ENCODE peak calls at places on chromosomes 13 and 19, in five cellular contexts. One of them, this sample, is unnamed.
A peak's percentile ranks its signal among the peaks of the same experiment; 100 is the strongest.

GRCh38 chr13:40874138-40874776 is 84.8 kb downstream of the SLC25A15 start:
- DNase-seq in tibial nerve: no peak
- DNase-seq in esophagus squamous epithelium: no peak
- DNase-seq in adrenal gland: no peak
- DNase-seq in colonic mucosa: no peak
- DNase-seq in this sample: no peak

GRCh38 chr13:113653264-113654174 is 4.5 kb downstream of the ATP4B start:
- DNase-seq in tibial nerve: no peak
- DNase-seq in esophagus squamous epithelium: no peak
- DNase-seq in adrenal gland: no peak
- DNase-seq in colonic mucosa: no peak
- DNase-seq in this sample: no peak

GRCh38 chr13:51287758-51288157 is 51.7 kb upstream of the SERPINE3 start:
- DNase-seq in tibial nerve: no peak
- DNase-seq in esophagus squamous epithelium: no peak
- DNase-seq in adrenal gland: no peak
- DNase-seq in colonic mucosa: no peak
- DNase-seq in this sample: no peak

GRCh38 chr13:76852991-76853390 is 33.2 kb downstream of the KCTD12 start:
- DNase-seq in tibial nerve: no peak
- DNase-seq in esophagus squamous epithelium: no peak
- DNase-seq in adrenal gland: no peak
- DNase-seq in colonic mucosa: no peak
- DNase-seq in this sample: no peak

GRCh38 chr19:662962-663681 is at the start of gene RNF126:
- DNase-seq in tibial nerve: peak; percentile 94
- DNase-seq in esophagus squamous epithelium: peak; percentile 46
- DNase-seq in adrenal gland: peak; percentile 96
- DNase-seq in colonic mucosa: peak; percentile 94
- DNase-seq in this sample: peak; percentile 66

GRCh38 chr19:55080915-55081772 is 5.5 kb downstream of the EPS8L1 start:
- DNase-seq in tibial nerve: peak; percentile 45
- DNase-seq in esophagus squamous epithelium: no peak
- DNase-seq in adrenal gland: peak; percentile 69
- DNase-seq in colonic mucosa: peak; percentile 96
- DNase-seq in this sample: no peak

GRCh38 chr19:14497347-14497921 is 1.5 kb upstream of the GIPC1 start:
- DNase-seq in tibial nerve: no peak
- DNase-seq in esophagus squamous epithelium: no peak
- DNase-seq in adrenal gland: no peak
- DNase-seq in colonic mucosa: peak; percentile 83
- DNase-seq in this sample: no peak

GRCh38 chr19:45881082-45881908 is 4.6 kb downstream of the IRF2BP1 start:
- DNase-seq in tibial nerve: no peak
- DNase-seq in esophagus squamous epithelium: no peak
- DNase-seq in adrenal gland: no peak
- DNase-seq in colonic mucosa: peak; percentile 42
- DNase-seq in this sample: no peak

GRCh38 chr19:7748756-7749155 is 1.4 kb upstream of the CD209 start:
- DNase-seq in tibial nerve: no peak
- DNase-seq in esophagus squamous epithelium: no peak
- DNase-seq in adrenal gland: no peak
- DNase-seq in colonic mucosa: no peak
- DNase-seq in this sample: no peak

GRCh38 chr13:100828226-100828625 is 153.6 kb upstream of the TMTC4 start:
- DNase-seq in tibial nerve: no peak
- DNase-seq in esophagus squamous epithelium: no peak
- DNase-seq in adrenal gland: no peak
- DNase-seq in colonic mucosa: no peak
- DNase-seq in this sample: no peak

DNA sequence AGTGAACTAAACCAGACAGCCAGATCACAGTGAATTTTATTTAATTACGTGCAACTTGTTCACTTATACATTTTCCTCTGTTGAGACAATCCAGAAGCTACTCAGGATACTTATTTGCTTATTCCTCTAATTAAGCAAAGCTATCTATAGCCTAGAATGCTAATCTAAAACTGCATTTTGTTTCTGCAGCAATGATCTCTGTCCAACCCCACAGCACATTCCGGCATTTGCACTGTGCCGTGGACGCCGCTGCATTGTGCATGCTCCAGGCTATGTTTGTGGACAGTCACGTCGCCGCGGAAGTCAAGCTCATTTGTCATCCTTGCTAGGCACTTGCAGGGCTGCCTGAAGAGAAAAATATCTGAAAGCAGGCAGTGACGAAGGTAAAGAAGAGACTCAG is 406.9 kb downstream of the RFC3 start:
- DNase-seq in tibial nerve: no peak
- DNase-seq in esophagus squamous epithelium: no peak
- DNase-seq in adrenal gland: no peak
- DNase-seq in colonic mucosa: no peak
- DNase-seq in this sample: no peak
- TF ChIP-seq CTCF in tibial nerve: no peak
- TF ChIP-seq CTCF in esophagus squamous epithelium: no peak
- TF ChIP-seq CTCF in adrenal gland: no peak
- TF ChIP-seq CTCF in colonic mucosa: no peak
- TF ChIP-seq CTCF in this sample: no peak

GRCh38 chr19:56547535-56547934 is 8.8 kb downstream of the ZFP28 start:
- DNase-seq in tibial nerve: no peak
- DNase-seq in esophagus squamous epithelium: no peak
- DNase-seq in adrenal gland: no peak
- DNase-seq in colonic mucosa: no peak
- DNase-seq in this sample: no peak
- H3K9me3 ChIP-seq in tibial nerve: peaks cover 12% of the 10 kb centered on the region
- H3K9me3 ChIP-seq in esophagus squamous epithelium: peaks cover 55% of the 10 kb centered on the region
- H3K9me3 ChIP-seq in adrenal gland: peaks cover 63% of the 10 kb centered on the region
- H3K9me3 ChIP-seq in colonic mucosa: no peaks in the 10 kb centered on the region
- H3K9me3 ChIP-seq in this sample: peaks cover 41% of the 10 kb centered on the region

GRCh38 chr13:46010148-46010547 is 42.4 kb downstream of the ZC3H13 start:
- DNase-seq in tibial nerve: no peak
- DNase-seq in esophagus squamous epithelium: no peak
- DNase-seq in adrenal gland: no peak
- DNase-seq in colonic mucosa: no peak
- DNase-seq in this sample: no peak
- TF ChIP-seq CTCF in tibial nerve: no peak
- TF ChIP-seq CTCF in esophagus squamous epithelium: peak; percentile 16
- TF ChIP-seq CTCF in adrenal gland: no peak
- TF ChIP-seq CTCF in colonic mucosa: no peak
- TF ChIP-seq CTCF in this sample: peak; percentile 39

GRCh38 chr19:34678085-34678412 is 571 bp downstream of the ZNF302 start:
- DNase-seq in tibial nerve: no peak
- DNase-seq in esophagus squamous epithelium: no peak
- DNase-seq in adrenal gland: no peak
- DNase-seq in colonic mucosa: no peak
- DNase-seq in this sample: no peak
- H3K9me3 ChIP-seq in tibial nerve: peaks cover 4% of the 10 kb centered on the region
- H3K9me3 ChIP-seq in esophagus squamous epithelium: peaks cover 16% of the 10 kb centered on the region
- H3K9me3 ChIP-seq in adrenal gland: peaks cover 16% of the 10 kb centered on the region
- H3K9me3 ChIP-seq in colonic mucosa: peaks cover 5% of the 10 kb centered on the region
- H3K9me3 ChIP-seq in this sample: peaks cover 21% of the 10 kb centered on the region

GRCh38 chr19:29121684-29122083 is 91.3 kb downstream of the UQCRFS1 start:
- DNase-seq in tibial nerve: peak; percentile 30
- DNase-seq in esophagus squamous epithelium: no peak
- DNase-seq in adrenal gland: no peak
- DNase-seq in colonic mucosa: no peak
- DNase-seq in this sample: no peak
- TF ChIP-seq CTCF in tibial nerve: no peak
- TF ChIP-seq CTCF in esophagus squamous epithelium: peak; percentile 44
- TF ChIP-seq CTCF in adrenal gland: peak; percentile 61
- TF ChIP-seq CTCF in colonic mucosa: no peak
- TF ChIP-seq CTCF in this sample: peak; percentile 15

DNA sequence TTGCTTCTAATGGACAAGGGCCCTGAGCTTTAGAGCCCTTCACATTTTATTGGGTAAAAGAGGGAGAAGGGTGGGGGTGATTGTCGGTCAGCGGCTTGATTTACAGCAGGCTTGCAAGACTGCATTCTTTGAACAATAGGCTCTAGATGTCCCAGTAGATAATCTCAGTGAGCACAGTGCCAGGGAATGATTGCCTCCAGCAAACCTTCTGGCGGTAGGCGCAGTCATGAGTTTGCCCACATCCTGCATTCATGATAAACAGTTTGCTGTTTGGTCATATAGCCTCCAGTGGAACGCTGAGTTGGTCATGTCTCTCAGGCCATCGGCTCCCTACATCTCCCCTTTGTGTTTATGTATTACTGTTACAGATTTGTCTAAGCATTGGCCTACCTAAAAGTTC is 12.6 kb downstream of the ZNF528 start:
- DNase-seq in tibial nerve: no peak
- DNase-seq in esophagus squamous epithelium: no peak
- DNase-seq in adrenal gland: no peak
- DNase-seq in colonic mucosa: no peak
- DNase-seq in this sample: no peak
- H3K9me3 ChIP-seq in tibial nerve: no peaks in the 10 kb centered on the region
- H3K9me3 ChIP-seq in esophagus squamous epithelium: peaks cover 71% of the 10 kb centered on the region
- H3K9me3 ChIP-seq in adrenal gland: peaks cover 56% of the 10 kb centered on the region
- H3K9me3 ChIP-seq in colonic mucosa: peaks cover 8% of the 10 kb centered on the region
- H3K9me3 ChIP-seq in this sample: peaks cover 44% of the 10 kb centered on the region

DNA sequence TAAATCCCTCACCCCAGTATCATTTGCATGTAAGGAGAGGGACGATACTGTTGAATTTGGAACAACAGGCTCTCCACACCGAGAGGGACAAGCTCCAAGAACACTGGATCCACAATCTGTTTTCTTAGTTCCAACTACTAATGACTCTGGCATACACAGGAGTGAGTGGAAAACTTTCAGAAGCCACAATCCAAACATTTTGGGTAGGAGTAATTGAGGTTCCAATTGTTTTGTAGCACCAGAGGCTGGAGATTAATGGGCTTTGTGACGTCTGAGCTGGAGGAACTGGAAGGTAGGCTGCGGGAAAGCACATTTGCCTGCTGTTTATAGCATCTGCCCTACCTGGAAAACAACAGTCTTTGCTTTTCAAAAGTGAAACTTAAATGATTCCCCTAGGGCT is 156.7 kb downstream of the FLT1 start:
- DNase-seq in tibial nerve: no peak
- DNase-seq in esophagus squamous epithelium: no peak
- DNase-seq in adrenal gland: no peak
- DNase-seq in colonic mucosa: no peak
- DNase-seq in this sample: no peak
- TF ChIP-seq CTCF in tibial nerve: no peak
- TF ChIP-seq CTCF in esophagus squamous epithelium: no peak
- TF ChIP-seq CTCF in adrenal gland: no peak
- TF ChIP-seq CTCF in colonic mucosa: no peak
- TF ChIP-seq CTCF in this sample: no peak

DNA sequence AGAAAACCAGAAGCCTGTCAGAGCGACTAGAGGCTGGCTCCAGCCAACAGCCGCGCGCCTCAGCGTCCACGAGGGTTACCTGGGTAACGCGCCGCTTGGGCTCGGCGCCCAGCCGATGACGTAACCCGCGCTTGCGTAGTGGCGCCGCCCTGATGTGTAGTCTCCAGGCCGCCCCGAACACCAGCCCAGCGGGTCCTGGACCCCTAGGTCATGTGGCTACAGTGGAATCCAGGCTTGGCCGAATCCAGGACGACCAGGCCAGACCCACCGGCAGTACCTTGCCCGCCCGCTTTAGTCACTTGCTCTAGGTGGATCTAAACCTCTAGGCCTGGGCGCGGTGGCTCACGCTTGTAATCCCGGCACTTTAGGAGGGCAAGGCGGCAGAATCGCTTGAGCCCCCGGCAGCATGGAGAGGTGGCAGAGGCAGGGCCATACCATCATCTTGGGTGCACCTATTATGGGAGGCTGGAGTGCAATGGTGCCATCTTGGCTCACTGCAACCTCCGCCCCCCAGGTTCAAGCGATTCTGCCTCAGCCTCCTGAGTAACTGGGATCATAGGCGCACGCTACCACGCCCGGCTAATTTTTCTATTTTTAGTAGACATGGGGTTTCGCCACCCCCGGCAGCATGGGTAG is 7.2 kb upstream of the ZNF606 start:
- DNase-seq in tibial nerve: peak; percentile 61
- DNase-seq in esophagus squamous epithelium: no peak
- DNase-seq in adrenal gland: peak; percentile 80
- DNase-seq in colonic mucosa: peak; percentile 92
- DNase-seq in this sample: peak; percentile 41
- H3K9me3 ChIP-seq in tibial nerve: no peaks in the 10 kb centered on the region
- H3K9me3 ChIP-seq in esophagus squamous epithelium: peaks cover 72% of the 10 kb centered on the region
- H3K9me3 ChIP-seq in adrenal gland: peaks cover 76% of the 10 kb centered on the region
- H3K9me3 ChIP-seq in colonic mucosa: peaks cover 9% of the 10 kb centered on the region
- H3K9me3 ChIP-seq in this sample: peaks cover 83% of the 10 kb centered on the region

GRCh38 chr13:31105020-31105800 is 56.5 kb downstream of the HSPH1 start:
- DNase-seq in tibial nerve: peak; percentile 16
- DNase-seq in esophagus squamous epithelium: no peak
- DNase-seq in adrenal gland: no peak
- DNase-seq in colonic mucosa: no peak
- DNase-seq in this sample: no peak
- TF ChIP-seq CTCF in tibial nerve: no peak
- TF ChIP-seq CTCF in esophagus squamous epithelium: no peak
- TF ChIP-seq CTCF in adrenal gland: no peak
- TF ChIP-seq CTCF in colonic mucosa: no peak
- TF ChIP-seq CTCF in this sample: no peak